ENCODE peak calls at places on chromosomes 4 and X, in ten cellular contexts. H is Panc1, O is psoas muscle, A is IMR-90, N is K562, Q is heart right ventricle, C is A673, B is A549, E is brain microvascular endothelial cell, Z is right lobe of liver. D is an unnamed sample.

GRCh38 chrX:4225086-4225485 is 511.6 kb upstream of the PRKX start:
- DNase-seq in H (no peak), O (no peak), A (no peak), N (no peak), Q (no peak), C (no peak), B (no peak), E (no peak), Z (no peak), D (no peak)

GRCh38 chr4:147440442-147440841 is 40.5 kb upstream of the EDNRA start:
- DNase-seq in H (no peak), O (no peak), A (no peak), N (no peak), Q (no peak), C (no peak), B (no peak), E (no peak), Z (no peak), D (no peak)

GRCh38 chr4:89158884-89159503 is 47.7 kb downstream of the TIGD2 start:
- DNase-seq in H (no peak), O (no peak), A (peak), N (peak), Q (no peak), C (peak), B (peak), E (peak), Z (no peak), D (no peak)

GRCh38 chr4:56681158-56681848 is at the start of gene HOPX:
- DNase-seq in H (no peak), O (no peak), A (no peak), N (no peak), Q (peak), C (no peak), B (no peak), E (no peak), Z (no peak), D (peak)

GRCh38 chr4:89303177-89303576 is 4.4 kb downstream of the GPRIN3 start:
- DNase-seq in H (no peak), O (no peak), A (no peak), N (no peak), Q (peak), C (no peak), B (peak), E (no peak), Z (no peak), D (no peak)

GRCh38 chrX:78979789-78980464 is 34.7 kb downstream of the P2RY10 start:
- DNase-seq in H (no peak), O (no peak), A (no peak), N (no peak), Q (no peak), C (no peak), B (no peak), E (peak), Z (no peak), D (no peak)

GRCh38 chr4:183571350-183572076 is 66.7 kb downstream of the ING2 start:
- DNase-seq in H (no peak), O (no peak), A (peak), N (no peak), Q (no peak), C (no peak), B (peak), E (peak), Z (no peak), D (peak)

GRCh38 chr4:42151568-42152506 is 618 bp downstream of the BEND4 start:
- DNase-seq in H (no peak), O (no peak), A (no peak), N (no peak), Q (no peak), C (peak), B (no peak), E (no peak), Z (no peak), D (no peak)

GRCh38 chr4:148444296-148445070 is 2.3 kb upstream of the NR3C2 start:
- DNase-seq in H (no peak), O (peak), A (no peak), N (no peak), Q (peak), C (peak), B (no peak), E (no peak), Z (peak), D (no peak)

GRCh38 chr4:22099896-22100295 is 151.3 kb upstream of the KCNIP4 start:
- DNase-seq in H (no peak), O (no peak), A (no peak), N (no peak), Q (no peak), C (no peak), B (no peak), E (peak), Z (no peak), D (no peak)

GRCh38 chr4:15132739-15133138 is 130.5 kb downstream of the CPEB2 start:
- DNase-seq in H (no peak), O (no peak), A (no peak), N (no peak), Q (no peak), C (peak), B (no peak), E (no peak), Z (no peak), D (no peak)

GRCh38 chr4:140309124-140309870 is 64.1 kb upstream of the SCOC start:
- DNase-seq in H (no peak), O (no peak), A (peak), N (no peak), Q (no peak), C (no peak), B (peak), E (peak), Z (no peak), D (no peak)

GRCh38 chr4:139860435-139861024 is 194.9 kb downstream of the MGST2 start:
- DNase-seq in H (no peak), O (no peak), A (no peak), N (no peak), Q (no peak), C (no peak), B (no peak), E (no peak), Z (no peak), D (no peak)

GRCh38 chr4:95610170-95610569 is 61.4 kb upstream of the UNC5C start:
- DNase-seq in H (no peak), O (no peak), A (no peak), N (no peak), Q (no peak), C (no peak), B (no peak), E (no peak), Z (no peak), D (no peak)

GRCh38 chrX:2596050-2596449 is 95.0 kb upstream of the CD99 start:
- DNase-seq in H (no peak), O (no peak), A (no peak), N (no peak), Q (no peak), C (no peak), B (no peak), E (no peak), Z (no peak), D (no peak)

GRCh38 chr4:99615210-99615834 is 40.7 kb downstream of the MTTP start:
- DNase-seq in H (no peak), O (no peak), A (no peak), N (no peak), Q (peak), C (peak), B (no peak), E (no peak), Z (no peak), D (no peak)

GRCh38 chr4:94536649-94537464 is 85.1 kb downstream of the PDLIM5 start:
- DNase-seq in H (no peak), O (no peak), A (no peak), N (no peak), Q (no peak), C (no peak), B (no peak), E (no peak), Z (no peak), D (no peak)

GRCh38 chr4:41538017-41538733 is at the start of gene LIMCH1:
- DNase-seq in H (no peak), O (peak), A (no peak), N (no peak), Q (peak), C (peak), B (peak), E (no peak), Z (peak), D (peak)

GRCh38 chr4:48127882-48128394 is 6.1 kb downstream of the TXK start:
- DNase-seq in H (peak), O (no peak), A (peak), N (peak), Q (peak), C (peak), B (peak), E (peak), Z (no peak), D (peak)

GRCh38 chrX:35809816-35810215 is 11.7 kb downstream of the MAGEB16 start:
- DNase-seq in H (no peak), O (no peak), A (no peak), N (no peak), Q (no peak), C (no peak), B (no peak), E (no peak), Z (no peak), D (no peak)

GRCh38 chrX:154403192-154403591 is 5.0 kb downstream of the RPL10 start:
- DNase-seq in H (no peak), O (no peak), A (no peak), N (no peak), Q (no peak), C (no peak), B (no peak), E (no peak), Z (no peak), D (no peak)

GRCh38 chr4:88054909-88055308 is 47.5 kb downstream of the PKD2 start:
- DNase-seq in H (peak), O (no peak), A (peak), N (peak), Q (peak), C (peak), B (peak), E (peak), Z (peak), D (no peak)

GRCh38 chr4:88573995-88574394 is 18.3 kb upstream of the HERC3 start:
- DNase-seq in H (no peak), O (no peak), A (peak), N (no peak), Q (no peak), C (peak), B (peak), E (peak), Z (no peak), D (no peak)

GRCh38 chr4:15882675-15883086 is 55.9 kb downstream of the FGFBP1 start:
- DNase-seq in H (peak), O (no peak), A (peak), N (peak), Q (peak), C (peak), B (peak), E (peak), Z (no peak), D (peak)

GRCh38 chr4:29046716-29047115 is 1673.5 kb upstream of the PCDH7 start:
- DNase-seq in H (no peak), O (no peak), A (peak), N (no peak), Q (no peak), C (no peak), B (no peak), E (peak), Z (no peak), D (no peak)

GRCh38 chrX:72545990-72546389 is 26.7 kb downstream of the HDAC8 start:
- DNase-seq in H (no peak), O (no peak), A (no peak), N (no peak), Q (no peak), C (no peak), B (peak), E (peak), Z (no peak), D (no peak)

GRCh38 chr4:48431401-48431800 is 51.7 kb upstream of the SLC10A4 start:
- DNase-seq in H (no peak), O (no peak), A (no peak), N (no peak), Q (no peak), C (no peak), B (no peak), E (no peak), Z (no peak), D (no peak)

GRCh38 chr4:138279286-138279685 is 37.1 kb upstream of the SLC7A11 start:
- DNase-seq in H (no peak), O (no peak), A (no peak), N (no peak), Q (no peak), C (no peak), B (no peak), E (no peak), Z (no peak), D (no peak)

GRCh38 chrX:439719-440118 is 53.0 kb upstream of the PPP2R3B start:
- DNase-seq in H (no peak), O (no peak), A (no peak), N (no peak), Q (no peak), C (no peak), B (no peak), E (no peak), Z (no peak), D (no peak)

GRCh38 chr4:186910385-186910784 is 186.7 kb upstream of the FAT1 start:
- DNase-seq in H (no peak), O (no peak), A (no peak), N (no peak), Q (no peak), C (no peak), B (no peak), E (no peak), Z (peak), D (no peak)

GRCh38 chr4:1991596-1992434 is 17.0 kb downstream of the NELFA start:
- DNase-seq in H (no peak), O (no peak), A (no peak), N (no peak), Q (no peak), C (no peak), B (no peak), E (no peak), Z (no peak), D (no peak)

GRCh38 chrX:10134921-10135320 is 21.9 kb upstream of the CLCN4 start:
- DNase-seq in H (no peak), O (no peak), A (no peak), N (no peak), Q (no peak), C (no peak), B (no peak), E (no peak), Z (no peak), D (no peak)
- H3K27ac ChIP-seq in H (no peak), O (no peak), A (no peak), N (peak), Q (no peak), C (no peak), B (no peak), E (no peak), Z (no peak), D (no peak)

DNA sequence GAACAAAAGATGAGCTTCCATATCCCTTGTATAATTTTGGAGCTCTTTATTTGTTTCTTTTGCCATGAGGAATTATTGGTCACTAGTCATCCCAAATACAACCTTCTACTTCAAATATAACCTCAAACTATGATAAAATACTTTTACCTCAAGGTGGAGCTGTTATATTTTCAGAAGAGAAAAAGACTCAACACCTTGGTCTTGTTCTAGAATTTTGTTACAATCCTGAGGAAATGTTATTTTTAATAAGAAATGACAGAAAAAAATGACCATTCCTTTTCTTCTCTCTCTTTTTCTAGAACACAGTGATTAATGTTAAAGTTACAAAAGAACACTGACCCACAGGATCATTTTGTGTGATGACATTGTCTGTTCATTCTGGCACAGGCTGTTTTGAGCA is 159.5 kb upstream of the CTSO start:
- DNase-seq in H (peak), O (no peak), A (no peak), N (no peak), Q (no peak), C (peak), B (no peak), E (no peak), Z (no peak), D (no peak)
- TF ChIP-seq CTCF in H (no peak), O (no peak), A (no peak), N (no peak), Q (no peak), C (peak), B (peak), E (no peak), Z (no peak), D (no peak)

GRCh38 chr4:182556576-182556975 is 313.4 kb downstream of the TENM3 start:
- DNase-seq in H (no peak), O (no peak), A (peak), N (no peak), Q (no peak), C (no peak), B (no peak), E (peak), Z (no peak), D (no peak)
- H3K27ac ChIP-seq in H (no peak), O (no peak), A (peak), N (no peak), Q (no peak), C (no peak), B (no peak), E (no peak), Z (no peak), D (no peak)

GRCh38 chr4:39638358-39639239 is at the start of gene SMIM14:
- DNase-seq in H (no peak), O (peak), A (peak), N (peak), Q (peak), C (peak), B (peak), E (peak), Z (peak), D (peak)
- TF ChIP-seq CTCF in H (no peak), O (peak), A (no peak), N (peak), Q (peak), C (no peak), B (no peak), E (no peak), Z (no peak), D (no peak)

GRCh38 chrX:39984191-39984956 is 113.4 kb downstream of the BCOR start:
- DNase-seq in H (no peak), O (no peak), A (peak), N (peak), Q (no peak), C (no peak), B (no peak), E (no peak), Z (no peak), D (no peak)

GRCh38 chrX:39982927-39983326 is 114.8 kb downstream of the BCOR start:
- DNase-seq in H (no peak), O (no peak), A (no peak), N (no peak), Q (no peak), C (no peak), B (no peak), E (no peak), Z (no peak), D (no peak)

GRCh38 chrX:39983715-39984114 is 114.0 kb downstream of the BCOR start:
- DNase-seq in H (no peak), O (no peak), A (peak), N (no peak), Q (no peak), C (no peak), B (no peak), E (no peak), Z (no peak), D (no peak)

GRCh38 chrX:39985116-39985515 is 112.6 kb downstream of the BCOR start:
- DNase-seq in H (no peak), O (no peak), A (no peak), N (no peak), Q (no peak), C (no peak), B (no peak), E (no peak), Z (no peak), D (no peak)

DNA sequence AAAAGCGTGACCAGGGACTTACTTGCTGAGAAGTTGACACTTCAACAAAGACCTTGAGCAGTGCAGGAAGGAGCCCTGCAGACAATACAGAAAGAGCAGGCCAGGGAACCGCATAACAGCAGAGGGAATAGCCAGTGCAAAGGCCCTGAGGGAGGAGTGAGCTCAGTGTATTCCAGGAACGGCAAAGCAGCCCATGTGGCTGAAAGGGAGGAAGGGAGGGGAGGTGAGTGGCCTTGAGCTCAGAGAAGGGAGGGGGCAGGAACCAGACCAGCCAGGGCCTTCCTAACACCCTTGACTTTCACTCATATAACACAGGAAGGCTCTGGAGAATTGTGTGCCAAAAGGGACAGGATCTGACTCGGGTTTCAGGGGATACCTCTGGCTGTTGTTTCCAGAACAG is 112.2 kb downstream of the BCOR start:
- DNase-seq in H (no peak), O (no peak), A (no peak), N (no peak), Q (no peak), C (no peak), B (no peak), E (no peak), Z (no peak), D (no peak)
- H3K27ac ChIP-seq in H (no peak), O (no peak), A (no peak), N (no peak), Q (no peak), C (no peak), B (no peak), E (no peak), Z (no peak), D (no peak)

GRCh38 chr4:142983612-142984011 is 137.5 kb upstream of the INPP4B start:
- DNase-seq in H (no peak), O (no peak), A (no peak), N (no peak), Q (no peak), C (no peak), B (no peak), E (no peak), Z (no peak), D (no peak)

GRCh38 chr4:142983111-142983510 is 137.0 kb upstream of the INPP4B start:
- DNase-seq in H (no peak), O (no peak), A (no peak), N (no peak), Q (no peak), C (no peak), B (no peak), E (no peak), Z (no peak), D (no peak)

GRCh38 chr4:142984871-142985585 is 138.9 kb upstream of the INPP4B start:
- DNase-seq in H (no peak), O (no peak), A (peak), N (peak), Q (no peak), C (peak), B (peak), E (peak), Z (no peak), D (no peak)
- TF ChIP-seq CTCF in H (peak), O (peak), A (peak), N (no peak), Q (peak), C (peak), B (peak), E (peak), Z (peak), D (no peak)